ENCODE peak calls at places on chromosome X, in six cellular contexts. A, E, C, R, J and Q are unnamed samples.

GRCh38 chrX:106201502-106202178 is 33.5 kb downstream of the PWWP3B start:
- DNase-seq in A (no peak), E (no peak), C (no peak), R (no peak), J (no peak), Q (no peak)

GRCh38 chrX:13219990-13220764 is 99.7 kb downstream of the ATXN3L start:
- DNase-seq in A (no peak), E (no peak), C (no peak), R (no peak), J (peak; percentile 62), Q (no peak)

GRCh38 chrX:56279869-56280268 is 47.7 kb downstream of the KLF8 start:
- DNase-seq in A (no peak), E (no peak), C (no peak), R (no peak), J (no peak), Q (no peak)

GRCh38 chrX:39905475-39905889 is 192.3 kb downstream of the BCOR start:
- DNase-seq in A (no peak), E (no peak), C (peak; percentile 31), R (no peak), J (peak; percentile 19), Q (no peak)

GRCh38 chrX:134236690-134237362 is at the start of gene CCDC160:
- DNase-seq in A (peak; percentile 75), E (peak; percentile 3), C (peak; percentile 31), R (no peak), J (no peak), Q (peak; percentile 7)

GRCh38 chrX:153245288-153245731 is 66.2 kb downstream of the MAGEA1 start:
- DNase-seq in A (peak; percentile 62), E (no peak), C (peak; percentile 13), R (no peak), J (no peak), Q (no peak)

GRCh38 chrX:154730271-154730883 is 20.5 kb downstream of the GAB3 start:
- DNase-seq in A (no peak), E (no peak), C (peak; percentile 23), R (no peak), J (peak; percentile 77), Q (no peak)

GRCh38 chrX:141945415-141945814 is 41.7 kb downstream of the MAGEC1 start:
- DNase-seq in A (no peak), E (no peak), C (no peak), R (no peak), J (no peak), Q (no peak)

GRCh38 chrX:109830704-109831206 is 97.7 kb upstream of the ACSL4 start:
- DNase-seq in A (no peak), E (peak; percentile 93), C (no peak), R (no peak), J (peak; percentile 75), Q (peak; percentile 65)

GRCh38 chrX:39859991-39860861 is 237.5 kb downstream of the BCOR start:
- DNase-seq in A (no peak), E (no peak), C (peak; percentile 43), R (peak; percentile 89), J (peak; percentile 91), Q (peak; percentile 26)

GRCh38 chrX:11450354-11450753 is 157.1 kb downstream of the AMELX start:
- DNase-seq in A (no peak), E (no peak), C (no peak), R (no peak), J (peak; percentile 15), Q (no peak)

GRCh38 chrX:150529587-150529986 is 38.8 kb upstream of the MTM1 start:
- DNase-seq in A (no peak), E (no peak), C (no peak), R (no peak), J (no peak), Q (no peak)

GRCh38 chrX:24215282-24215681 is 65.8 kb downstream of the ZFX start:
- DNase-seq in A (no peak), E (no peak), C (no peak), R (no peak), J (no peak), Q (no peak)

GRCh38 chrX:18652636-18653035 is 19.3 kb downstream of the RS1 start:
- DNase-seq in A (no peak), E (no peak), C (no peak), R (no peak), J (no peak), Q (no peak)

GRCh38 chrX:134732152-134732551 is 73.9 kb upstream of the PLAC1 start:
- DNase-seq in A (no peak), E (no peak), C (no peak), R (no peak), J (no peak), Q (no peak)

GRCh38 chrX:133913658-133914388 is 71.6 kb downstream of the GPC3 start:
- DNase-seq in A (no peak), E (no peak), C (no peak), R (no peak), J (no peak), Q (no peak)

GRCh38 chrX:24301060-24301459 is 12.8 kb downstream of the SUPT20HL2 start:
- DNase-seq in A (no peak), E (no peak), C (no peak), R (no peak), J (no peak), Q (no peak)

GRCh38 chrX:46059316-46059715 is 485.9 kb downstream of the ZNF674 start:
- DNase-seq in A (no peak), E (no peak), C (no peak), R (no peak), J (no peak), Q (no peak)

GRCh38 chrX:51860679-51861078 is 32.7 kb upstream of the MAGED1 start:
- DNase-seq in A (peak; percentile 57), E (peak; percentile 14), C (peak; percentile 5), R (no peak), J (peak; percentile 32), Q (no peak)

GRCh38 chrX:134671207-134671750 is 13.0 kb upstream of the PLAC1 start:
- DNase-seq in A (no peak), E (no peak), C (no peak), R (no peak), J (peak; percentile 42), Q (no peak)

GRCh38 chrX:136157187-136157586 is 9.9 kb downstream of the FHL1 start:
- DNase-seq in A (no peak), E (no peak), C (no peak), R (no peak), J (no peak), Q (no peak)

GRCh38 chrX:13716905-13717304 is 17.5 kb downstream of the TRAPPC2 start:
- DNase-seq in A (no peak), E (no peak), C (no peak), R (no peak), J (no peak), Q (no peak)

GRCh38 chrX:72130762-72131231 is 918 bp downstream of the RTL5 start:
- DNase-seq in A (no peak), E (no peak), C (no peak), R (no peak), J (no peak), Q (no peak)

GRCh38 chrX:42247241-42247640 is 323.9 kb upstream of the CASK start:
- DNase-seq in A (no peak), E (no peak), C (no peak), R (no peak), J (peak; percentile 8), Q (no peak)

GRCh38 chrX:7654316-7654715 is 188.7 kb upstream of the VCX start:
- DNase-seq in A (no peak), E (no peak), C (no peak), R (no peak), J (no peak), Q (no peak)

GRCh38 chrX:130165181-130165702 is 399 bp downstream of the AIFM1 start:
- DNase-seq in A (no peak), E (peak; percentile 1), C (no peak), R (no peak), J (no peak), Q (no peak)

GRCh38 chrX:139559383-139560042 is 29.0 kb downstream of the F9 start:
- DNase-seq in A (peak; percentile 42), E (peak; percentile 36), C (peak; percentile 4), R (peak; percentile 30), J (peak; percentile 43), Q (peak; percentile 2)

GRCh38 chrX:134931550-134931949 is 59.2 kb upstream of the SMIM10 start:
- DNase-seq in A (no peak), E (peak; percentile 43), C (no peak), R (no peak), J (no peak), Q (peak; percentile 21)

GRCh38 chrX:49842603-49843002 is 13.5 kb downstream of the PAGE4 start:
- DNase-seq in A (no peak), E (peak; percentile 88), C (peak; percentile 14), R (no peak), J (no peak), Q (no peak)

DNA sequence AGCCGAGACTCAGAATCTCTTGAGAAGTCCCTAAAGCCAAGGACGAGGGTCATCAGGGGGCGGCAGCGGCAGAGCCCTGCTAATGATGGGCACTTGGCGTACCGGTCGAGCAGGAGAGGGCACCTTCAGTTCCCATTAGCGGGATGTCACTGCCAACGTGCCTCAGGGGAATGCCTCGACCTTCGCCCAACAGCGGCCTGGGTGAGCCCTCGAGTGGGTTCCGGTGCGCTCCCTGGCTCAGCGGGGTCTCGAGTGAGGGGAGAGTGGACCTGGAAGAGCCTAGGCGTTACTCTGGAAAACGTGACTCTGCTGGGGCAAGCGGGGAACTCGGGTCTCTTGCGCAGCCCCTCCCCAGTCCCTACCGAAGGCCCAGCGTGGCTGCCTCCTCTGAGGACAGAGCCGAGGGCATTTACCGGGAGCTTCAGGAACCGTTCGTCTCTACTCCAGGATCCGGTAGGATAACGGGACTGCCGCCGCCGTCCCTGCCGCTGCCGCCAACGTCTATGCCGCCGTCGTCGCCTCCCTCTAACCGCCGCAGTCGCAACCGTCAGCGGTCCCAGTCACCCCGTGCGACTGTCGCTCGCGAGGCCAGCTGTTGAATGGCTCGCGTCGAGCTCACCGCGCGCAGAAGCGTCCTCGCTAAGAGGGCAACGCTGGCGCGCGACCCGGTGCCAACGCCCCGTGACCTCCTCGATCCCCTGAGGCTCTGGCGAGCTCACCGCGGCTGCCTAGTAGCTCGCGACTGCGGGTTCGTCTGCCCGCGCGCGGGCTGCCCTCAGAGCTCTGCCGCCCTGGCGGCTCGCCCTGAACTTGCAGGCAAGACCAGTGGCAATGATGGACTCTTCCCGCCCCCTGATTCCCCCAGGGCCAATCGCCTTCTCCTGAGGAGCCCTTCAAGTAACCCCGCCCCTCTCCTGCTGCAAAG is 37.1 kb downstream of the PGRMC1 start:
- DNase-seq in A (no peak), E (no peak), C (no peak), R (no peak), J (peak; percentile 21), Q (no peak)
- TF ChIP-seq BHLHE40 in A (no peak), E (no peak), C (no peak), R (no peak), J (no peak), Q (no peak)

GRCh38 chrX:107716816-107717700 is 58.5 kb downstream of the TSC22D3 start:
- DNase-seq in A (peak; percentile 67), E (no peak), C (no peak), R (peak; percentile 64), J (peak; percentile 63), Q (peak; percentile 88)
- TF ChIP-seq BHLHE40 in A (no peak), E (no peak), C (no peak), R (peak; percentile 47), J (no peak), Q (no peak)

GRCh38 chrX:69618803-69619202 is 2.9 kb downstream of the EDA start:
- DNase-seq in A (peak; percentile 14), E (peak; percentile 19), C (no peak), R (no peak), J (peak; percentile 2), Q (peak; percentile 31)
- TF ChIP-seq BHLHE40 in A (no peak), E (no peak), C (no peak), R (no peak), J (no peak), Q (no peak)

GRCh38 chrX:64570204-64570603 is 175.0 kb upstream of the MTMR8 start:
- DNase-seq in A (no peak), E (no peak), C (no peak), R (no peak), J (no peak), Q (no peak)

GRCh38 chrX:64571011-64571410 is 175.8 kb upstream of the MTMR8 start:
- DNase-seq in A (no peak), E (no peak), C (no peak), R (no peak), J (no peak), Q (no peak)
- TF ChIP-seq BHLHE40 in A (no peak), E (no peak), C (no peak), R (no peak), J (no peak), Q (no peak)